ENCODE peak calls at places on chromosome 11, in nine cellular contexts. W, V, M, Y, I, C, H, N and K are unnamed samples.

GRCh38 chr11:60880635-60881282 is 13.4 kb downstream of the ZP1 start:
- DNase-seq in C (no peak), N (no peak), V (no peak), H (no peak), I (no peak), M (no peak), W (no peak), Y (no peak), K (no peak)

GRCh38 chr11:32659672-32660071 is 76.0 kb downstream of the EIF3M start:
- DNase-seq in I (no peak), M (no peak), V (no peak), N (no peak), C (no peak), Y (no peak), W (no peak), H (no peak), K (no peak)

GRCh38 chr11:83971063-83971462 is 684.9 kb upstream of the CCDC90B start:
- DNase-seq in I (no peak), H (no peak), N (no peak), C (peak; percentile 97), V (peak; percentile 59), W (peak; percentile 11), M (no peak), Y (no peak), K (no peak)

GRCh38 chr11:61956191-61957027 is 6.3 kb downstream of the BEST1 start:
- DNase-seq in N (no peak), V (no peak), H (no peak), Y (no peak), I (no peak), W (no peak), M (no peak), C (no peak), K (no peak)

GRCh38 chr11:60971520-60971919 is at the start of gene CD6:
- DNase-seq in N (no peak), I (no peak), V (no peak), C (no peak), H (peak; percentile 36), Y (no peak), W (no peak), M (no peak), K (no peak)

GRCh38 chr11:12100429-12100828 is 10.0 kb upstream of the MICAL2 start:
- DNase-seq in H (no peak), Y (no peak), C (no peak), I (no peak), M (no peak), W (no peak), V (no peak), N (no peak), K (no peak)

GRCh38 chr11:64918056-64918455 is 1.0 kb upstream of the ATG2A start:
- DNase-seq in W (no peak), I (no peak), C (no peak), M (no peak), Y (peak; percentile 32), N (peak; percentile 37), V (peak; percentile 71), H (no peak), K (no peak)

GRCh38 chr11:128530119-128531091 is 57.0 kb downstream of the ETS1 start:
- DNase-seq in H (no peak), V (peak; percentile 93), W (no peak), I (no peak), Y (no peak), M (no peak), N (peak; percentile 87), C (no peak), K (no peak)

GRCh38 chr11:82864268-82864667 is 36.0 kb downstream of the PRCP start:
- DNase-seq in V (peak; percentile 36), I (no peak), Y (peak; percentile 66), M (peak; percentile 32), C (peak; percentile 79), W (peak; percentile 38), N (peak; percentile 66), H (no peak), K (no peak)

GRCh38 chr11:9716275-9717039 is 52.6 kb downstream of the SWAP70 start:
- DNase-seq in Y (peak; percentile 31), N (peak; percentile 51), H (no peak), I (no peak), M (no peak), C (no peak), V (peak; percentile 87), W (no peak), K (no peak)

GRCh38 chr11:3802016-3802790 is 4.8 kb upstream of the NUP98 start:
- DNase-seq in M (no peak), N (no peak), H (no peak), Y (peak; percentile 78), C (no peak), I (no peak), W (no peak), V (no peak), K (no peak)

GRCh38 chr11:42098075-42098474 is 638.6 kb upstream of the LRRC4C start:
- DNase-seq in Y (no peak), I (no peak), W (no peak), N (no peak), M (no peak), V (no peak), C (no peak), H (no peak), K (no peak)

GRCh38 chr11:13290221-13290980 is 12.8 kb downstream of the BMAL1 start:
- DNase-seq in N (no peak), Y (no peak), C (no peak), V (no peak), M (no peak), W (no peak), H (no peak), I (no peak), K (no peak)

GRCh38 chr11:126502982-126503381 is 147.5 kb downstream of the ST3GAL4 start:
- DNase-seq in Y (no peak), W (no peak), C (no peak), I (no peak), H (no peak), V (no peak), N (no peak), M (no peak), K (no peak)

GRCh38 chr11:95324826-95325225 is 93.8 kb upstream of the SESN3 start:
- DNase-seq in C (no peak), M (no peak), H (no peak), W (no peak), I (no peak), V (no peak), N (peak; percentile 38), Y (no peak), K (no peak)

GRCh38 chr11:28529540-28530410 is 421.6 kb downstream of the METTL15 start:
- DNase-seq in V (peak; percentile 80), W (no peak), Y (peak; percentile 40), I (no peak), C (peak; percentile 44), N (peak; percentile 17), M (peak; percentile 56), H (no peak), K (no peak)

GRCh38 chr11:9462806-9463537 is 2.2 kb downstream of the ZNF143 start:
- DNase-seq in I (no peak), N (no peak), W (no peak), C (no peak), M (no peak), Y (peak; percentile 20), H (no peak), V (no peak), K (no peak)

GRCh38 chr11:120500414-120500936 is 11.1 kb upstream of the GRIK4 start:
- DNase-seq in I (no peak), V (no peak), N (no peak), H (no peak), W (no peak), Y (no peak), C (no peak), M (no peak), K (no peak)

GRCh38 chr11:104332110-104332509 is 168.2 kb upstream of the PDGFD start:
- DNase-seq in H (no peak), M (no peak), I (no peak), C (no peak), W (no peak), V (no peak), N (no peak), Y (peak; percentile 30), K (no peak)

GRCh38 chr11:33942954-33943353 is 51.1 kb upstream of the LMO2 start:
- DNase-seq in Y (no peak), V (peak; percentile 77), I (no peak), W (no peak), M (no peak), H (no peak), N (peak; percentile 76), C (no peak), K (peak; percentile 20)